ENCODE peak calls at places on chromosome 13, in five cellular contexts. One of them, this sample, is unnamed.
A peak's percentile ranks its signal among the peaks of the same experiment; 100 is the strongest.

GRCh38 chr13:51786425-51787010 is 17.4 kb downstream of the DHRS12 start:
- DNase-seq in AG10803: peak; percentile 24
- DNase-seq in nephron progenitor cell: no peak
- DNase-seq in NCI-H1105: no peak
- DNase-seq in head of caudate nucleus: no peak
- DNase-seq in this sample: no peak

GRCh38 chr13:59111711-59112110 is 1052.0 kb downstream of the DIAPH3 start:
- DNase-seq in AG10803: peak; percentile 51
- DNase-seq in NCI-H1105: no peak
- DNase-seq in nephron progenitor cell: peak; percentile 8
- DNase-seq in head of caudate nucleus: no peak
- DNase-seq in this sample: peak; percentile 63

GRCh38 chr13:32409561-32410440 is 18.1 kb downstream of the N4BP2L1 start:
- DNase-seq in head of caudate nucleus: peak; percentile 44
- DNase-seq in NCI-H1105: no peak
- DNase-seq in nephron progenitor cell: peak; percentile 32
- DNase-seq in AG10803: peak; percentile 66
- DNase-seq in this sample: no peak

GRCh38 chr13:92224825-92225224 is 826.4 kb downstream of the GPC5 start:
- DNase-seq in NCI-H1105: no peak
- DNase-seq in AG10803: no peak
- DNase-seq in nephron progenitor cell: no peak
- DNase-seq in head of caudate nucleus: no peak
- DNase-seq in this sample: no peak

GRCh38 chr13:66965146-66965545 is 265.0 kb downstream of the PCDH9 start:
- DNase-seq in nephron progenitor cell: no peak
- DNase-seq in AG10803: no peak
- DNase-seq in head of caudate nucleus: no peak
- DNase-seq in NCI-H1105: no peak
- DNase-seq in this sample: no peak

GRCh38 chr13:40159736-40160135 is 504.3 kb downstream of the COG6 start:
- DNase-seq in NCI-H1105: no peak
- DNase-seq in nephron progenitor cell: no peak
- DNase-seq in head of caudate nucleus: no peak
- DNase-seq in AG10803: no peak
- DNase-seq in this sample: no peak

GRCh38 chr13:73945871-73946270 is 188.3 kb downstream of the KLF12 start:
- DNase-seq in head of caudate nucleus: peak; percentile 31
- DNase-seq in nephron progenitor cell: no peak
- DNase-seq in AG10803: peak; percentile 12
- DNase-seq in NCI-H1105: no peak
- DNase-seq in this sample: no peak

GRCh38 chr13:77544365-77544764 is 8.9 kb downstream of the SCEL start:
- DNase-seq in AG10803: peak; percentile 5
- DNase-seq in head of caudate nucleus: peak; percentile 38
- DNase-seq in NCI-H1105: no peak
- DNase-seq in nephron progenitor cell: no peak
- DNase-seq in this sample: no peak

GRCh38 chr13:22332411-22332810 is 661.5 kb downstream of the FGF9 start:
- DNase-seq in AG10803: no peak
- DNase-seq in NCI-H1105: no peak
- DNase-seq in nephron progenitor cell: no peak
- DNase-seq in head of caudate nucleus: no peak
- DNase-seq in this sample: no peak

GRCh38 chr13:26168276-26168814 is 53.8 kb downstream of the RNF6 start:
- DNase-seq in NCI-H1105: no peak
- DNase-seq in AG10803: peak; percentile 27
- DNase-seq in head of caudate nucleus: no peak
- DNase-seq in nephron progenitor cell: no peak
- DNase-seq in this sample: peak; percentile 63

GRCh38 chr13:112066624-112067004 is 335 bp upstream of the SOX1 start:
- DNase-seq in head of caudate nucleus: peak; percentile 68
- DNase-seq in nephron progenitor cell: peak; percentile 82
- DNase-seq in NCI-H1105: peak; percentile 100
- DNase-seq in AG10803: peak; percentile 2
- DNase-seq in this sample: no peak

GRCh38 chr13:110055089-110055488 is 251.9 kb downstream of the COL4A1 start:
- DNase-seq in NCI-H1105: no peak
- DNase-seq in head of caudate nucleus: no peak
- DNase-seq in AG10803: peak; percentile 59
- DNase-seq in nephron progenitor cell: no peak
- DNase-seq in this sample: no peak

GRCh38 chr13:111485491-111486250 is 165.2 kb downstream of the TEX29 start:
- DNase-seq in AG10803: no peak
- DNase-seq in nephron progenitor cell: no peak
- DNase-seq in head of caudate nucleus: peak; percentile 47
- DNase-seq in NCI-H1105: no peak
- DNase-seq in this sample: no peak

GRCh38 chr13:99203601-99204579 is 3.2 kb downstream of the UBAC2 start:
- DNase-seq in nephron progenitor cell: no peak
- DNase-seq in head of caudate nucleus: no peak
- DNase-seq in NCI-H1105: no peak
- DNase-seq in AG10803: no peak
- DNase-seq in this sample: no peak

GRCh38 chr13:74575729-74576125 is 441.5 kb upstream of the KLF12 start:
- DNase-seq in head of caudate nucleus: peak; percentile 59
- DNase-seq in AG10803: peak; percentile 46
- DNase-seq in NCI-H1105: no peak
- DNase-seq in nephron progenitor cell: peak; percentile 77
- DNase-seq in this sample: no peak

GRCh38 chr13:88602786-88603777 is 931.9 kb downstream of the SLITRK5 start:
- DNase-seq in head of caudate nucleus: no peak
- DNase-seq in AG10803: no peak
- DNase-seq in NCI-H1105: no peak
- DNase-seq in nephron progenitor cell: no peak
- DNase-seq in this sample: no peak

GRCh38 chr13:29763426-29764180 is 86.8 kb downstream of the UBL3 start:
- DNase-seq in NCI-H1105: no peak
- DNase-seq in nephron progenitor cell: no peak
- DNase-seq in AG10803: no peak
- DNase-seq in head of caudate nucleus: no peak
- DNase-seq in this sample: no peak

GRCh38 chr13:23086951-23087350 is 93.8 kb upstream of the SGCG start:
- DNase-seq in AG10803: no peak
- DNase-seq in nephron progenitor cell: no peak
- DNase-seq in NCI-H1105: no peak
- DNase-seq in head of caudate nucleus: no peak
- DNase-seq in this sample: no peak

GRCh38 chr13:45206340-45206739 is 5.5 kb upstream of the KCTD4 start:
- DNase-seq in NCI-H1105: no peak
- DNase-seq in nephron progenitor cell: no peak
- DNase-seq in AG10803: peak; percentile 93
- DNase-seq in head of caudate nucleus: no peak
- DNase-seq in this sample: peak; percentile 82

GRCh38 chr13:52862358-52863206 is 14.1 kb upstream of the PCDH8 start:
- DNase-seq in AG10803: no peak
- DNase-seq in NCI-H1105: no peak
- DNase-seq in nephron progenitor cell: peak; percentile 66
- DNase-seq in head of caudate nucleus: peak; percentile 47
- DNase-seq in this sample: no peak

GRCh38 chr13:99509477-99509876 is 8.2 kb downstream of the TM9SF2 start:
- DNase-seq in head of caudate nucleus: no peak
- DNase-seq in AG10803: no peak
- DNase-seq in nephron progenitor cell: no peak
- DNase-seq in NCI-H1105: no peak
- DNase-seq in this sample: no peak

GRCh38 chr13:33633701-33634525 is 184.0 kb upstream of the RFC3 start:
- DNase-seq in AG10803: peak; percentile 44
- DNase-seq in NCI-H1105: no peak
- DNase-seq in nephron progenitor cell: no peak
- DNase-seq in head of caudate nucleus: peak; percentile 52
- DNase-seq in this sample: no peak

GRCh38 chr13:26112843-26113242 is 61.0 kb upstream of the SHISA2 start:
- DNase-seq in head of caudate nucleus: no peak
- DNase-seq in NCI-H1105: no peak
- DNase-seq in AG10803: no peak
- DNase-seq in nephron progenitor cell: no peak
- DNase-seq in this sample: no peak

GRCh38 chr13:39224841-39225240 is 186.6 kb downstream of the NHLRC3 start:
- DNase-seq in head of caudate nucleus: no peak
- DNase-seq in nephron progenitor cell: no peak
- DNase-seq in NCI-H1105: no peak
- DNase-seq in AG10803: no peak
- DNase-seq in this sample: no peak

GRCh38 chr13:25945596-25945995 is 106.2 kb downstream of the SHISA2 start:
- DNase-seq in AG10803: no peak
- DNase-seq in head of caudate nucleus: no peak
- DNase-seq in NCI-H1105: no peak
- DNase-seq in nephron progenitor cell: no peak
- DNase-seq in this sample: no peak

GRCh38 chr13:50444726-50445125 is 398.8 kb downstream of the DLEU7 start:
- DNase-seq in head of caudate nucleus: no peak
- DNase-seq in nephron progenitor cell: no peak
- DNase-seq in NCI-H1105: no peak
- DNase-seq in AG10803: no peak
- DNase-seq in this sample: no peak

GRCh38 chr13:25951831-25952230 is 100.0 kb downstream of the SHISA2 start:
- DNase-seq in NCI-H1105: no peak
- DNase-seq in head of caudate nucleus: no peak
- DNase-seq in nephron progenitor cell: no peak
- DNase-seq in AG10803: no peak
- DNase-seq in this sample: no peak

GRCh38 chr13:50584856-50585580 is 258.5 kb downstream of the DLEU7 start:
- DNase-seq in NCI-H1105: no peak
- DNase-seq in AG10803: no peak
- DNase-seq in head of caudate nucleus: no peak
- DNase-seq in nephron progenitor cell: no peak
- DNase-seq in this sample: no peak

GRCh38 chr13:33004454-33004853 is 11.8 kb upstream of the KL start:
- DNase-seq in NCI-H1105: no peak
- DNase-seq in nephron progenitor cell: no peak
- DNase-seq in head of caudate nucleus: no peak
- DNase-seq in AG10803: no peak
- DNase-seq in this sample: no peak

This sample was measured in AG04449.